ENCODE peak calls at places on chromosomes 2 and 18, in six cellular contexts. One of them, this sample, is unnamed.

GRCh38 chr18:54734059-54734458 is 94.2 kb upstream of the RAB27B start:
- DNase-seq in breast epithelium: no peak
- DNase-seq in astrocyte: peak; percentile 98
- DNase-seq in GM12878: no peak
- DNase-seq in endodermal cell: no peak
- DNase-seq in colonic mucosa: no peak
- DNase-seq in this sample: no peak

GRCh38 chr2:43100883-43101662 is 125.3 kb downstream of the ZFP36L2 start:
- DNase-seq in astrocyte: peak; percentile 64
- DNase-seq in endodermal cell: peak; percentile 83
- DNase-seq in GM12878: no peak
- DNase-seq in breast epithelium: peak; percentile 86
- DNase-seq in colonic mucosa: no peak
- DNase-seq in this sample: peak; percentile 94

GRCh38 chr18:35582899-35583558 is 1.5 kb downstream of the GALNT1 start:
- DNase-seq in colonic mucosa: no peak
- DNase-seq in breast epithelium: no peak
- DNase-seq in GM12878: no peak
- DNase-seq in astrocyte: peak; percentile 58
- DNase-seq in endodermal cell: no peak
- DNase-seq in this sample: no peak

GRCh38 chr2:203446071-203446481 is 89.0 kb downstream of the RAPH1 start:
- DNase-seq in GM12878: no peak
- DNase-seq in endodermal cell: no peak
- DNase-seq in colonic mucosa: no peak
- DNase-seq in astrocyte: peak; percentile 72
- DNase-seq in breast epithelium: no peak
- DNase-seq in this sample: no peak

GRCh38 chr18:22558945-22559385 is 141.2 kb upstream of the CTAGE1 start:
- DNase-seq in breast epithelium: no peak
- DNase-seq in endodermal cell: peak; percentile 62
- DNase-seq in GM12878: no peak
- DNase-seq in colonic mucosa: peak; percentile 67
- DNase-seq in astrocyte: peak; percentile 77
- DNase-seq in this sample: no peak

GRCh38 chr2:207993141-207993763 is 32.1 kb downstream of the PLEKHM3 start:
- DNase-seq in GM12878: no peak
- DNase-seq in breast epithelium: no peak
- DNase-seq in colonic mucosa: no peak
- DNase-seq in astrocyte: peak; percentile 74
- DNase-seq in endodermal cell: no peak
- DNase-seq in this sample: no peak

GRCh38 chr18:61086657-61087056 is 246.6 kb upstream of the CDH20 start:
- DNase-seq in endodermal cell: no peak
- DNase-seq in colonic mucosa: no peak
- DNase-seq in astrocyte: no peak
- DNase-seq in GM12878: no peak
- DNase-seq in breast epithelium: no peak
- DNase-seq in this sample: no peak

GRCh38 chr18:59954746-59955145 is 55.0 kb downstream of the PMAIP1 start:
- DNase-seq in breast epithelium: no peak
- DNase-seq in colonic mucosa: no peak
- DNase-seq in GM12878: no peak
- DNase-seq in astrocyte: peak; percentile 70
- DNase-seq in endodermal cell: no peak
- DNase-seq in this sample: no peak

GRCh38 chr2:167681646-167682045 is 565.7 kb downstream of the STK39 start:
- DNase-seq in colonic mucosa: no peak
- DNase-seq in astrocyte: no peak
- DNase-seq in breast epithelium: no peak
- DNase-seq in GM12878: no peak
- DNase-seq in endodermal cell: no peak
- DNase-seq in this sample: no peak

GRCh38 chr2:129876576-129876975 is 102.9 kb upstream of the RAB6C start:
- DNase-seq in breast epithelium: peak; percentile 13
- DNase-seq in colonic mucosa: no peak
- DNase-seq in GM12878: no peak
- DNase-seq in astrocyte: no peak
- DNase-seq in endodermal cell: peak; percentile 35
- DNase-seq in this sample: no peak

GRCh38 chr2:149617476-149617875 is 29.9 kb upstream of the MMADHC start:
- DNase-seq in endodermal cell: no peak
- DNase-seq in breast epithelium: no peak
- DNase-seq in colonic mucosa: no peak
- DNase-seq in GM12878: no peak
- DNase-seq in astrocyte: peak; percentile 64
- DNase-seq in this sample: no peak

GRCh38 chr2:240353086-240353798 is 82.2 kb upstream of the GPC1 start:
- DNase-seq in astrocyte: no peak
- DNase-seq in breast epithelium: no peak
- DNase-seq in endodermal cell: no peak
- DNase-seq in colonic mucosa: no peak
- DNase-seq in GM12878: no peak
- DNase-seq in this sample: no peak

GRCh38 chr2:148812306-148812705 is 62.7 kb upstream of the KIF5C start:
- DNase-seq in endodermal cell: no peak
- DNase-seq in GM12878: no peak
- DNase-seq in colonic mucosa: no peak
- DNase-seq in astrocyte: peak; percentile 64
- DNase-seq in breast epithelium: no peak
- DNase-seq in this sample: peak; percentile 15

GRCh38 chr2:85420743-85421705 is 2.5 kb downstream of the SH2D6 start:
- DNase-seq in breast epithelium: peak; percentile 76
- DNase-seq in GM12878: no peak
- DNase-seq in colonic mucosa: peak; percentile 94
- DNase-seq in astrocyte: peak; percentile 67
- DNase-seq in endodermal cell: peak; percentile 98
- DNase-seq in this sample: peak; percentile 56

GRCh38 chr18:12010187-12010802 is 29.0 kb downstream of the IMPA2 start:
- DNase-seq in astrocyte: no peak
- DNase-seq in endodermal cell: no peak
- DNase-seq in breast epithelium: no peak
- DNase-seq in GM12878: no peak
- DNase-seq in colonic mucosa: no peak
- DNase-seq in this sample: no peak

GRCh38 chr2:138090330-138090729 is 126.1 kb downstream of the HNMT start:
- DNase-seq in GM12878: no peak
- DNase-seq in astrocyte: peak; percentile 28
- DNase-seq in endodermal cell: peak; percentile 49
- DNase-seq in colonic mucosa: peak; percentile 32
- DNase-seq in breast epithelium: no peak
- DNase-seq in this sample: no peak

GRCh38 chr2:38797276-38797675 is 19.3 kb downstream of the GEMIN6 start:
- DNase-seq in GM12878: no peak
- DNase-seq in colonic mucosa: no peak
- DNase-seq in astrocyte: peak; percentile 77
- DNase-seq in breast epithelium: no peak
- DNase-seq in endodermal cell: no peak
- DNase-seq in this sample: no peak

GRCh38 chr2:207711750-207712487 is 479 bp downstream of the CCNYL1 start:
- DNase-seq in breast epithelium: peak; percentile 23
- DNase-seq in colonic mucosa: peak; percentile 69
- DNase-seq in astrocyte: peak; percentile 30
- DNase-seq in GM12878: no peak
- DNase-seq in endodermal cell: no peak
- DNase-seq in this sample: peak; percentile 70

GRCh38 chr2:37532503-37532902 is 138.9 kb downstream of the CDC42EP3 start:
- DNase-seq in GM12878: no peak
- DNase-seq in breast epithelium: no peak
- DNase-seq in astrocyte: no peak
- DNase-seq in colonic mucosa: no peak
- DNase-seq in endodermal cell: no peak
- DNase-seq in this sample: no peak

GRCh38 chr2:189521686-189522434 is 58.7 kb downstream of the SLC40A1 start:
- DNase-seq in colonic mucosa: no peak
- DNase-seq in breast epithelium: no peak
- DNase-seq in endodermal cell: no peak
- DNase-seq in astrocyte: no peak
- DNase-seq in GM12878: no peak
- DNase-seq in this sample: no peak

GRCh38 chr2:128258218-128258617 is 60.5 kb downstream of the HS6ST1 start:
- DNase-seq in endodermal cell: peak; percentile 38
- DNase-seq in astrocyte: no peak
- DNase-seq in breast epithelium: no peak
- DNase-seq in GM12878: no peak
- DNase-seq in colonic mucosa: no peak
- DNase-seq in this sample: no peak

GRCh38 chr18:13616525-13617035 is 109.8 kb downstream of the FAM210A start:
- DNase-seq in colonic mucosa: no peak
- DNase-seq in GM12878: no peak
- DNase-seq in endodermal cell: no peak
- DNase-seq in breast epithelium: no peak
- DNase-seq in astrocyte: no peak
- DNase-seq in this sample: no peak

GRCh38 chr18:70260683-70261082 is 28.2 kb upstream of the SOCS6 start:
- DNase-seq in breast epithelium: no peak
- DNase-seq in GM12878: no peak
- DNase-seq in colonic mucosa: no peak
- DNase-seq in astrocyte: no peak
- DNase-seq in endodermal cell: no peak
- DNase-seq in this sample: no peak

GRCh38 chr2:50492452-50492851 is 539.5 kb downstream of the NRXN1 start:
- DNase-seq in astrocyte: peak; percentile 29
- DNase-seq in GM12878: peak; percentile 5
- DNase-seq in endodermal cell: peak; percentile 59
- DNase-seq in colonic mucosa: peak; percentile 24
- DNase-seq in breast epithelium: no peak
- DNase-seq in this sample: no peak

GRCh38 chr2:97719362-97720155 is 6.2 kb downstream of the ZAP70 start:
- DNase-seq in GM12878: no peak
- DNase-seq in colonic mucosa: no peak
- DNase-seq in endodermal cell: no peak
- DNase-seq in astrocyte: no peak
- DNase-seq in breast epithelium: no peak
- DNase-seq in this sample: no peak

GRCh38 chr2:88481937-88482336 is 29.4 kb upstream of the FOXI3 start:
- DNase-seq in endodermal cell: no peak
- DNase-seq in GM12878: no peak
- DNase-seq in astrocyte: no peak
- DNase-seq in breast epithelium: no peak
- DNase-seq in colonic mucosa: no peak
- DNase-seq in this sample: no peak

GRCh38 chr2:102301867-102302362 is 9.4 kb upstream of the IL1RL1 start:
- DNase-seq in astrocyte: peak; percentile 4
- DNase-seq in colonic mucosa: peak; percentile 57
- DNase-seq in breast epithelium: no peak
- DNase-seq in GM12878: peak; percentile 47
- DNase-seq in endodermal cell: peak; percentile 80
- DNase-seq in this sample: no peak

GRCh38 chr2:128544321-128545037 is 225.8 kb upstream of the HS6ST1 start:
- DNase-seq in colonic mucosa: no peak
- DNase-seq in endodermal cell: no peak
- DNase-seq in astrocyte: no peak
- DNase-seq in GM12878: no peak
- DNase-seq in breast epithelium: no peak
- DNase-seq in this sample: no peak

GRCh38 chr2:86833315-86833714 is 28.4 kb downstream of the CD8B start:
- DNase-seq in breast epithelium: no peak
- DNase-seq in endodermal cell: no peak
- DNase-seq in colonic mucosa: no peak
- DNase-seq in GM12878: no peak
- DNase-seq in astrocyte: no peak
- DNase-seq in this sample: no peak

GRCh38 chr18:48740068-48740440 is 201.2 kb downstream of the CTIF start:
- DNase-seq in GM12878: no peak
- DNase-seq in breast epithelium: no peak
- DNase-seq in endodermal cell: no peak
- DNase-seq in astrocyte: no peak
- DNase-seq in colonic mucosa: no peak
- DNase-seq in this sample: no peak
- H3K27ac ChIP-seq in GM12878: no peak overlapping the region
- H3K27ac ChIP-seq in breast epithelium: peak overlapping the region; percentile 32
- H3K27ac ChIP-seq in endodermal cell: no peak overlapping the region
- H3K27ac ChIP-seq in astrocyte: no peak overlapping the region
- H3K27ac ChIP-seq in colonic mucosa: no peak overlapping the region
- H3K27ac ChIP-seq in this sample: peak overlapping the region; percentile 16

DNA sequence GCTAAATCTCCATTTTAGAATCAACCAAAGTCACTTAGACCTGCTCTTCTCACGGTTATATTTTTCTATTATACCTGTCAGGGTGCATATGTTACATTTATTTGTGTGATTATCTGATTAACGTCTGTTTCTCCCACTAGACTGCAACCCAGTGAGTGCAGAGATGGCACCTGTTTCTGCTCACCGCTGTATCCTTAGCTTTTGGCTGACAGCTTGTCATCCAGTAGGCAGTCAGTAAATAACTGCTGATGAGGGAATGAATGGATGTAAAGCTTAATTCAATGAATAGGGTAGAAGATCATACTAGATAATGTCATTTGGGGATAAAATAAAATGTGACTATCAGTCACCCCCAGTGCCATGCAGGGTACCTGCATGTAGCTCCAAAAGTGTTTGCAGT is 6.9 kb upstream of the CHRNA1 start:
- DNase-seq in breast epithelium: no peak
- DNase-seq in endodermal cell: peak; percentile 32
- DNase-seq in astrocyte: no peak
- DNase-seq in colonic mucosa: no peak
- DNase-seq in GM12878: no peak
- DNase-seq in this sample: no peak
- H3K27ac ChIP-seq in breast epithelium: no peak overlapping the region
- H3K27ac ChIP-seq in endodermal cell: no peak overlapping the region
- H3K27ac ChIP-seq in astrocyte: no peak overlapping the region
- H3K27ac ChIP-seq in colonic mucosa: no peak overlapping the region
- H3K27ac ChIP-seq in GM12878: no peak overlapping the region
- H3K27ac ChIP-seq in this sample: no peak overlapping the region

DNA sequence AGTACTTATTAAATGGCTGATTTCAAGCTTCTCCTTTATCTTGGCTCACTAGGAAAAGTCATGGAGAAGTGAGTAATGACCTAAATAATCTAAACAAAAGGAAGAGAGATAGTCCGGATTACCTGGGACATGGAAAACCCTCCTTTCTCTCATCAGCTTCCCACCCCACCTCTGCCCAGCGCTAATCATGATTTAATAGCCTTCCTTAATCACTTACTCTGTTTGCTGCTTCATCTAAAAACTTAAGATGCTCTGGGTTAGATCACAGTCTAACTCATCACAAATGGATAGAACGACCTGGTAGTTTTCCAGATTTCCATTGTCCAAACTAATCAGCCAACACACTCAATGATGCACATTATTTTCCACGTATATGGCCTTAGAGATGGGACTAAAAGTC is 87.8 kb upstream of the THOC1 start:
- DNase-seq in breast epithelium: no peak
- DNase-seq in colonic mucosa: no peak
- DNase-seq in GM12878: no peak
- DNase-seq in endodermal cell: no peak
- DNase-seq in astrocyte: no peak
- DNase-seq in this sample: no peak
- H3K27ac ChIP-seq in breast epithelium: no peak overlapping the region
- H3K27ac ChIP-seq in colonic mucosa: no peak overlapping the region
- H3K27ac ChIP-seq in GM12878: no peak overlapping the region
- H3K27ac ChIP-seq in endodermal cell: no peak overlapping the region
- H3K27ac ChIP-seq in astrocyte: no peak overlapping the region
- H3K27ac ChIP-seq in this sample: no peak overlapping the region

DNA sequence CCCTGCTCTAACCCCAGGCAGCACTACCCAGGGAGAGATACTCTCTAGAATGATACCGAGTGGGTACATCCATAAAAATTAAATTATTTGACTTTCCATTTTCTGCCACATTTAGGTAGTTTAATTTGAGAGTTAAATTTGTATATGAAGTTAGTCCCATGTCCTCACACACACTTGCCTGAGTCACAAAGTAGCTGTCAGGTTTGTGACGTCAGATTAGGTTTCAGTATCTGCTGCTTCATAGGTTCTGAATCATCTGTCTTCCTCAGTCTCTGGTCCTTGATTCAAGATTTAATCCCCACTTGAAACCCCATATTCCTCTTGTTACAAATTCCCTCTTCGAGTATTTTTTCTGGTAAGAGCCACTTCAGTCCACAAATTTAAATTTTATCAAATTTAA is 738.6 kb upstream of the FAM98A start:
- DNase-seq in GM12878: no peak
- DNase-seq in colonic mucosa: no peak
- DNase-seq in endodermal cell: no peak
- DNase-seq in breast epithelium: no peak
- DNase-seq in astrocyte: no peak
- DNase-seq in this sample: no peak
- H3K27ac ChIP-seq in GM12878: no peak overlapping the region
- H3K27ac ChIP-seq in colonic mucosa: no peak overlapping the region
- H3K27ac ChIP-seq in endodermal cell: no peak overlapping the region
- H3K27ac ChIP-seq in breast epithelium: no peak overlapping the region
- H3K27ac ChIP-seq in astrocyte: no peak overlapping the region
- H3K27ac ChIP-seq in this sample: no peak overlapping the region